ENCODE peak calls at places on chromosomes 4 and X, in nine cellular contexts. O, U, N, E, H, M, R, Q and K are unnamed samples.
A peak's percentile ranks its signal among the peaks of the same experiment; 100 is the strongest.

GRCh38 chrX:86154586-86154985 is 6.3 kb downstream of the DACH2 start:
- DNase-seq in U (no peak), N (no peak), Q (no peak), O (no peak), H (no peak), M (no peak), E (no peak), R (no peak), K (no peak)

GRCh38 chrX:40245411-40246140 is 147.8 kb upstream of the BCOR start:
- DNase-seq in O (no peak), Q (no peak), R (no peak), E (peak; percentile 12), U (no peak), H (no peak), N (no peak), M (no peak), K (no peak)

GRCh38 chr4:142238589-142238988 is 602.2 kb downstream of the IL15 start:
- DNase-seq in E (no peak), Q (peak; percentile 3), N (no peak), U (no peak), O (no peak), R (no peak), M (no peak), H (no peak), K (no peak)

GRCh38 chr4:151931563-151931962 is 170.8 kb upstream of the GATB start:
- DNase-seq in Q (no peak), M (no peak), H (no peak), O (no peak), R (no peak), E (no peak), U (no peak), N (no peak), K (no peak)

GRCh38 chr4:169583563-169583962 is 28.8 kb downstream of the NEK1 start:
- DNase-seq in O (no peak), N (no peak), M (no peak), H (no peak), Q (peak; percentile 47), R (no peak), U (no peak), E (no peak), K (no peak)

GRCh38 chrX:55522577-55523254 is 33.1 kb upstream of the USP51 start:
- DNase-seq in U (no peak), H (no peak), O (no peak), N (no peak), R (no peak), M (no peak), Q (no peak), E (no peak), K (peak; percentile 1)

GRCh38 chr4:95638920-95639501 is 90.2 kb upstream of the UNC5C start:
- DNase-seq in U (no peak), R (no peak), M (no peak), E (no peak), O (no peak), H (no peak), Q (no peak), N (no peak), K (no peak)

GRCh38 chr4:138158746-138159297 is 83.3 kb downstream of the SLC7A11 start:
- DNase-seq in U (no peak), N (no peak), M (no peak), H (no peak), R (no peak), E (no peak), O (no peak), Q (peak; percentile 54), K (no peak)

GRCh38 chr4:125314676-125315570 is at the start of gene FAT4:
- DNase-seq in O (peak; percentile 90), R (peak; percentile 90), N (peak; percentile 65), U (peak; percentile 33), E (peak; percentile 81), H (peak; percentile 40), M (peak; percentile 98), Q (peak; percentile 96), K (peak; percentile 90)

GRCh38 chr4:8828869-8829268 is 42.8 kb downstream of the HMX1 start:
- DNase-seq in E (no peak), M (peak; percentile 4), Q (no peak), N (no peak), H (no peak), U (no peak), O (no peak), R (no peak), K (no peak)

GRCh38 chr4:4776934-4777333 is 82.5 kb upstream of the MSX1 start:
- DNase-seq in U (no peak), E (no peak), Q (no peak), M (no peak), N (no peak), O (no peak), H (no peak), R (no peak), K (no peak)